ENCODE peak calls at places on chromosomes 2 and 18, in ten cellular contexts. W is chondrocyte; Z is tibial nerve; N is fibroblast of mammary gland; R is activated CD8-positive, alpha-beta T cell treated with anti-CD3 and anti-CD28 coated beads for 36 hours; D is mesothelial cell of epicardium; X is MM.1S; S is cardiac fibroblast; V is WTC11; H is mammary epithelial cell. F is an unnamed sample.

GRCh38 chr18:60232541-60232940 is 140.0 kb downstream of the MC4R start:
- DNase-seq in W (no peak), Z (no peak), N (peak), R (no peak), D (no peak), X (no peak), S (no peak), V (no peak), H (peak), F (no peak)

GRCh38 chr2:2899826-2900225 is 477.8 kb downstream of the EIPR1 start:
- DNase-seq in W (no peak), Z (no peak), N (no peak), R (no peak), D (no peak), X (no peak), S (no peak), V (no peak), H (no peak), F (no peak)

GRCh38 chr2:25358836-25359235 is 17.1 kb upstream of the DNMT3A start:
- DNase-seq in W (no peak), Z (no peak), N (no peak), R (no peak), D (no peak), X (no peak), S (no peak), V (no peak), H (no peak), F (no peak)

GRCh38 chr2:60260646-60261296 is 292.7 kb downstream of the BCL11A start:
- DNase-seq in W (no peak), Z (no peak), N (no peak), R (no peak), D (no peak), X (no peak), S (no peak), V (no peak), H (peak), F (no peak)

GRCh38 chr2:162149940-162150339 is 2.1 kb downstream of the GCG start:
- DNase-seq in W (no peak), Z (no peak), N (no peak), R (no peak), D (no peak), X (no peak), S (no peak), V (no peak), H (no peak), F (no peak)

GRCh38 chr2:160489096-160489495 is 4.5 kb downstream of the RBMS1 start:
- DNase-seq in W (no peak), Z (no peak), N (peak), R (no peak), D (no peak), X (no peak), S (no peak), V (no peak), H (peak), F (no peak)

GRCh38 chr2:31420936-31421335 is 6.4 kb upstream of the XDH start:
- DNase-seq in W (no peak), Z (no peak), N (no peak), R (no peak), D (no peak), X (no peak), S (peak), V (no peak), H (no peak), F (no peak)

GRCh38 chr2:142791335-142791734 is 86.1 kb upstream of the KYNU start:
- DNase-seq in W (no peak), Z (no peak), N (no peak), R (no peak), D (no peak), X (no peak), S (no peak), V (no peak), H (no peak), F (no peak)

GRCh38 chr18:43596106-43596712 is 318.9 kb upstream of the SYT4 start:
- DNase-seq in W (no peak), Z (no peak), N (peak), R (no peak), D (no peak), X (peak), S (peak), V (no peak), H (peak), F (peak)

GRCh38 chr2:195586062-195586713 is 70.8 kb upstream of the SLC39A10 start:
- DNase-seq in W (no peak), Z (no peak), N (no peak), R (no peak), D (no peak), X (no peak), S (peak), V (no peak), H (no peak), F (no peak)

GRCh38 chr2:127771756-127772155 is 39.2 kb downstream of the WDR33 start:
- DNase-seq in W (no peak), Z (no peak), N (peak), R (no peak), D (no peak), X (no peak), S (peak), V (no peak), H (peak), F (no peak)

GRCh38 chr2:75065402-75066008 is 107.1 kb downstream of the POLE4 start:
- DNase-seq in W (no peak), Z (no peak), N (peak), R (no peak), D (no peak), X (no peak), S (peak), V (no peak), H (no peak), F (no peak)

GRCh38 chr2:227504700-227505099 is 32.7 kb downstream of the AGFG1 start:
- DNase-seq in W (no peak), Z (no peak), N (peak), R (no peak), D (no peak), X (no peak), S (no peak), V (no peak), H (no peak), F (no peak)

GRCh38 chr2:227497158-227497557 is 25.2 kb downstream of the AGFG1 start:
- DNase-seq in W (no peak), Z (no peak), N (no peak), R (no peak), D (no peak), X (no peak), S (no peak), V (no peak), H (no peak), F (no peak)

GRCh38 chr2:227503433-227504406 is 31.8 kb downstream of the AGFG1 start:
- DNase-seq in W (no peak), Z (no peak), N (peak), R (no peak), D (no peak), X (no peak), S (peak), V (no peak), H (peak), F (no peak)

GRCh38 chr2:227499971-227500630 is 28.1 kb downstream of the AGFG1 start:
- DNase-seq in W (no peak), Z (no peak), N (no peak), R (no peak), D (no peak), X (no peak), S (no peak), V (no peak), H (no peak), F (no peak)
- TF ChIP-seq CTCF in W (no peak), Z (no peak), N (no peak), R (no peak), D (no peak), X (no peak), S (no peak), V (no peak), H (no peak), F (no peak)

DNA sequence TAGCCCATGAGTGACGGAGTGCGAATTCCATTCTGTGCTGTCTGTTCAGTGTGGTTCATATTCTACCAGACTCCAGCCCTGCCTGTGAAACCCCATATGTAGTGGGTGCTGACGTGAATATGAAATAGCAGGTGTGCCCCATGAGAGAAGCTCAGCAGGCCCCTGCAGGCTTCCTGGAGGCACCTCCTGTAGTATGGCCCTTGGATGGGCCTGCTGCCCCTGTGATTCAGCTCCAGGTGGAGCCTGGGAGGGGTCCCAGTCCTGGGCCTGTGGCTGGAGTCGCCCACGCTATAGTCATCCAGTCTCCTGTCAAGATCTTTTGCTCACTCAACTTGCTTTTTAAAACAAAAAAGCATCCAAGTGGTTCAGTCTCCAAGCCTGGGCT is 125.5 kb downstream of the GLI2 start:
- DNase-seq in W (peak), Z (no peak), N (peak), R (no peak), D (no peak), X (no peak), S (no peak), V (no peak), H (no peak), F (no peak)
- TF ChIP-seq CTCF in W (no peak), Z (no peak), N (no peak), R (no peak), D (no peak), X (no peak), S (no peak), V (no peak), H (no peak), F (no peak)

DNA sequence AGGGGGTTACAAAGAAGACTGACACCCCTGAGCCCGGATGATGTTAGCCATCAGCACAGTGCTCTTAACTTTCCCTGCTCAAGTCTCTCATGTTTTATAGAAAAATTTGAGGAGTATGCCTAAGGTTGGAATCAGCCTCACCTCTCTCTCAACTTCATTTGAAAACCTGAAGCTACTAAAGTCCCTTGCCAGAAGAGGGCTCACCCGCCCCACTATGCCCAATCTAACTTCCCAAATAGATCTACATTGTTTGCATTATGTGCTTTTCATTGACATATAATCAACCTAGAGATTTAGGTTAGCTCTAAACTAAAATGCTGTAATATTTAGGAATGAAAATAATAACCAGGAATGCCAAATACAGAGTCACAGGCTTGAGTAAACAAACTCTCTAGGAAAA is 305.4 kb downstream of the NCKAP5 start:
- DNase-seq in W (no peak), Z (no peak), N (no peak), R (no peak), D (no peak), X (no peak), S (no peak), V (no peak), H (peak), F (no peak)
- TF ChIP-seq CTCF in W (peak), Z (no peak), N (no peak), R (no peak), D (no peak), X (peak), S (peak), V (no peak), H (peak), F (no peak)

GRCh38 chr2:104523921-104524320 is 330.0 kb upstream of the POU3F3 start:
- DNase-seq in W (no peak), Z (no peak), N (no peak), R (no peak), D (no peak), X (no peak), S (no peak), V (no peak), H (no peak), F (no peak)

GRCh38 chr2:104518256-104518655 is 335.7 kb upstream of the POU3F3 start:
- DNase-seq in W (no peak), Z (no peak), N (no peak), R (no peak), D (no peak), X (no peak), S (no peak), V (no peak), H (no peak), F (no peak)

DNA sequence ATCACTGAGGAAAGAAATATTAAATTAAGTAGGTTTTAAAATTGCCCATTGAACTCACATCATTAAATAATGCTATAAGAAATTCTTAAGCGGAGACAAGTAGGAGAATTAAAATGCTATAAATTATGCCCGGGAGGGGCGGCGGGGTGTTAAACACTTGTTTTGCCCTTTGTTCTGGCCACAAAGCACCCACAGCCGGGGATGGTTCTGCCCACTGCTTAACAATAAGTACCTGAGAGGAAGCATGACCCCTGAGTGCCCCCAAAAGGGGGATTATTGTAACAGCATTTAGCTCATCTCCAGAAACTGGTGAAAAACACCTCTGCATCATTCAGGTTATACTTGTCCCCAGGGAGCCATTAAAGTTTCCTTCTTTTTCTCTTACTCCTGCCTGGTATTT is 332.7 kb upstream of the POU3F3 start:
- DNase-seq in W (no peak), Z (no peak), N (no peak), R (peak), D (no peak), X (no peak), S (no peak), V (peak), H (no peak), F (no peak)
- TF ChIP-seq CTCF in W (no peak), Z (no peak), N (no peak), R (no peak), D (no peak), X (no peak), S (no peak), V (no peak), H (no peak), F (no peak)

DNA sequence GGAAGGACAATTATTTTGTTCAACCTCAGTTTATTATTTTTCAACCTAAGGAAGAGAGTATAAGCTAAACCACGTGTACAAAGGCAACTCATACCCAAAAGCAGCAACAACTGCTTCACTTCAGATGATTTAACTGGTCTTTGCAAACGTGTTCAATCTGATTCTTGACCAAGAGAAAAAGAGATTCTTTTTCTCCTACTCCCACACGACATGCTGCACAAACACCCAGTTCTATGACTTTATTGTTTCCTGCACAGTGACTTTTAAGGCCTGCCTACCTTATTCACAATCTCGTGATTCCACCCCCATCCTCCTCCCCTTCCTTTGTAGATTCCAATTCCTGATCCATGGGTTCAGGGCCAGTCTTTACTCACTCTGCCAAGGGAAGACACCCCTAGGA is 1394.8 kb upstream of the ZEB2 start:
- DNase-seq in W (no peak), Z (no peak), N (no peak), R (no peak), D (no peak), X (no peak), S (no peak), V (no peak), H (no peak), F (no peak)
- TF ChIP-seq CTCF in W (no peak), Z (no peak), N (no peak), R (no peak), D (no peak), X (no peak), S (no peak), V (no peak), H (no peak), F (no peak)